ENCODE peak calls at places on chromosomes 5 and 9, in six cellular contexts. A is ovary, D is heart left ventricle, O is HCT116, W is A549, P is stomach. J is an unnamed sample.

GRCh38 chr5:179237770-179238627 is 107.3 kb downstream of the ADAMTS2 start:
- DNase-seq in P (no peak), D (no peak), W (no peak), O (no peak), A (peak), J (peak)

GRCh38 chr5:79140553-79140952 is 28.9 kb downstream of the BHMT start:
- DNase-seq in A (no peak), O (no peak), W (no peak), D (no peak), P (no peak), J (no peak)

GRCh38 chr5:604391-604831 is 7.7 kb upstream of the CEP72 start:
- DNase-seq in W (no peak), O (no peak), A (no peak), P (no peak), D (no peak), J (peak)

GRCh38 chr9:107585465-107585864 is 95.9 kb upstream of the KLF4 start:
- DNase-seq in A (no peak), P (no peak), O (no peak), D (no peak), W (no peak), J (no peak)

GRCh38 chr5:53882637-53883036 is 322.2 kb downstream of the NDUFS4 start:
- DNase-seq in P (no peak), A (no peak), W (no peak), D (no peak), O (no peak), J (no peak)

GRCh38 chr5:162052671-162053070 is 14.9 kb upstream of the GABRG2 start:
- DNase-seq in P (no peak), O (no peak), A (no peak), D (no peak), W (no peak), J (no peak)

GRCh38 chr9:37909326-37909725 is 5.4 kb upstream of the SLC25A51 start:
- DNase-seq in O (no peak), A (no peak), W (no peak), P (no peak), D (no peak), J (peak)

GRCh38 chr9:133135193-133135745 is 14.2 kb upstream of the RALGDS start:
- DNase-seq in D (no peak), P (peak), W (peak), A (peak), O (peak), J (no peak)

GRCh38 chr5:78486223-78486622 is 125.8 kb downstream of the SCAMP1 start:
- DNase-seq in W (no peak), D (no peak), O (no peak), A (no peak), P (no peak), J (no peak)

GRCh38 chr9:122053951-122054350 is 39.2 kb downstream of the TTLL11 start:
- DNase-seq in A (no peak), W (no peak), D (no peak), P (no peak), O (no peak), J (no peak)

GRCh38 chr5:13985736-13986418 is 41.4 kb upstream of the DNAH5 start:
- DNase-seq in P (no peak), O (peak), A (no peak), W (peak), D (no peak), J (no peak)

DNA sequence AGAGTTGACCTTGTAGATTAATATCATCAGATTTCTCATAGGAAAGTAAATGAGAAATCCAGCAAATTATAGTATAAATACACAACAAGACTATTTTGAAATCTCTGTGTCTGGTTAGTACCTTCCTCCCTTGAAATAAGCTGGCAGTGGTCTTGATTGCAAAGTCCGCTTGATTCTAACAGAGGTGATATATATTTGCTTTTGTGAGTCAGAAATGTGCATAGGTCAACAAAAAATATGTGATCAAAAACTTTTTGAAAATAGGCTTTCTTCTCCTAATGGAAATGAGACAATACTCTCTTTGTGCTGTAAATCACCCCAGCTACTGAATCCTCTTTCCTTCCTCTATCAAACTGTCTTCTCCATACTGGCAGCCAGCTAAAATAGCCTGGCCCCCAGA is 749.2 kb upstream of the CDH10 start:
- DNase-seq in P (no peak), D (no peak), A (no peak), O (no peak), W (no peak), J (no peak)
- H3K4me3 ChIP-seq in P (no peak), D (no peak), A (no peak), O (no peak), W (no peak), J (no peak)

DNA sequence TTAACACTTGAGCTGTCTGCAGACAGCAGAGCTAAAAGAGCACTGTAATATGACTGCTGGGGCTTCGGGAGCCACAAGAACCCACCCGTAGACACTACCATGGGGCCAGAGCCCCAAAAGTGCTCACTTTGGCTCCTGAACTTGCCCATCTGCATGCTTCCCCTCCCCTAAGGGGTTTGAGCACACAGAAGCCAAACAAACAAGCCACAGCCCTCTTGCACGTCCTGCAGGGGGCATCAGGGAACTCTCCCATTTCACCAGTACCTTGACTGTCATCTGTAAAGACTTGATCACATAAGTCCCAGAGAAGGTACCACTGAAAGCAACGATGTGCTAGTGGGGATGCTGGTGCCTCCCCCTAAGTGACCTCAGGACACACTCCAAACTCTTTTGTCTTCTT is 681.8 kb downstream of the SEMA5A start:
- DNase-seq in D (no peak), A (no peak), O (no peak), W (no peak), P (no peak), J (no peak)
- TF ChIP-seq CTCF in D (no peak), A (no peak), O (no peak), W (peak), P (no peak), J (no peak)

GRCh38 chr5:157540707-157541451 is 34.7 kb downstream of the ADAM19 start:
- DNase-seq in A (no peak), W (no peak), P (peak), D (peak), O (no peak), J (peak)
- TF ChIP-seq POLR2A in A (no peak), W (no peak), P (no peak), D (no peak), O (no peak), J (no peak)

GRCh38 chr9:70046274-70047070 is 2.8 kb downstream of the MAMDC2 start:
- DNase-seq in D (no peak), O (no peak), P (no peak), W (no peak), A (no peak), J (no peak)
- H3K4me3 ChIP-seq in D (peak), O (no peak), P (peak), W (no peak), A (peak), J (peak)

DNA sequence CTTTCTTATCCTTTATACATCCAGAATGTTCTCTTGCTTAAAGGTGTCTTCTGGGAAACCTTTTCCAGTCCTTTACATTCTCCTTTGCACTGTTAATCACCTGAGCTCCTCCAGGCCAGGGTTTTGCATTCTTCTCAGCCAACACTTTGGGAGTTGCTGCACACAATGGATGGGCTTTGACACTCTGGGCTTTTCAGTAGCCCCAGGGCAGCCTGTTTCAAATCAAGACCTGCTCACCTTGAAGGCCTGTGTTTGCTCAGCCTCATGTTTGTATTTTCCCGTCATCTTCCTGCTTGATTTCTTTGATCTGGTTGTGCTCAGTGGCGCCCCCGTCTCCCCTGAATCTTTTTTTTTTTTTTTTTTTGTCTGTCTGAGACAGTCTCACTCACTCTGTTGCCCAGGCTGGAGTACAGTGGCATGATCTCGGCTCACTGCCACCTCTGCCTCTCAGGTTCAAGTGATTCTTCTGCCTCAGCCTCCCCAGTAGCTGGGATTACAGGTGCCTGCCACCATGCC is 41.0 kb downstream of the DMRT1 start:
- DNase-seq in O (peak), A (no peak), W (no peak), D (no peak), P (no peak), J (no peak)
- TF ChIP-seq CTCF in O (peak), A (no peak), W (no peak), D (no peak), P (no peak), J (no peak)

GRCh38 chr5:150079655-150080461 is 6.5 kb downstream of the CSF1R start:
- DNase-seq in P (peak), A (no peak), O (no peak), W (no peak), D (no peak), J (no peak)

GRCh38 chr5:150080696-150081435 is 5.5 kb downstream of the CSF1R start:
- DNase-seq in A (no peak), O (no peak), D (no peak), W (no peak), P (peak), J (no peak)

GRCh38 chr5:150082889-150083288 is 3.5 kb downstream of the CSF1R start:
- DNase-seq in W (no peak), P (peak), A (no peak), D (no peak), O (no peak), J (no peak)

GRCh38 chr5:150082364-150082763 is 4.0 kb downstream of the CSF1R start:
- DNase-seq in O (no peak), W (no peak), A (no peak), P (peak), D (no peak), J (no peak)

GRCh38 chr5:150081541-150082283 is 4.6 kb downstream of the CSF1R start:
- DNase-seq in O (no peak), P (peak), W (no peak), D (peak), A (peak), J (peak)
- TF ChIP-seq POLR2A in O (no peak), P (no peak), W (no peak), D (no peak), A (no peak), J (no peak)

GRCh38 chr9:127877566-127877998 is at the start of gene AK1:
- DNase-seq in P (peak), D (peak), A (peak), O (no peak), W (no peak), J (peak)

GRCh38 chr9:127876764-127877562 is 512 bp downstream of the AK1 start:
- DNase-seq in D (peak), P (no peak), A (peak), O (no peak), W (no peak), J (peak)

GRCh38 chr9:127876026-127876763 is 1.3 kb downstream of the AK1 start:
- DNase-seq in D (peak), W (no peak), A (peak), O (no peak), P (no peak), J (peak)

GRCh38 chr9:127878652-127879377 is 1.3 kb upstream of the AK1 start:
- DNase-seq in O (no peak), W (no peak), A (peak), D (no peak), P (no peak), J (no peak)

DNA sequence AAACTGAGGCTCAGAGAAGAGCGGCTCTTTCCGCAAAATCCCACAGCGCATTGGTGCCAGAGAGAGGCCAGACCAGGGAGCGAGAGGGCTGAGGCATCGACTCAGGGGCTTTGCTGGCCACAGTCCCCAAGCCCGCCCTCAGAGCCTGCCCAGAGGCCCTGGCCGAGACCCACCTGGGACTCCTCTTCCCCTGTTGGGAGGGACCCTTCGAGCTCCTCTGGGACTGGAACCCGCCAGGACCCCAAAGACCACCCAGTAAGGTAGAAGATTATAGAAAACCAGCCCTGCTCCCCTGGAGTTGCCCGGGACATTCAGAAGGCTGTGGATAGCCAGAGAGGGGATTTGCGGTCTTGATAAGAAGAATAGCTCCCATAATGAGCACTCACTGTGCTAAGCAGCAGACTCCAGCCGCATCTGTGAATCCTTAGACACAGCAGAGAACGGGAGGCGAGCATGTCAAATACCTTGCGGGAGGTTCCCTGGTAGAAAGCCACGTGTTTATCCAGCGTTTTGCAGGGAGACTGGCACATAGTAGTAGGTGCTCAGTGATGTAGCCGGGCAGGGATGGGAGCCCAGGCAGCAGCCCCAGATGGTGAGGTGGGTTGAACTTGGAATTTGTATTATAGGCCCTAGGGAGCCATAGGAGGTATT is 651 bp upstream of the AK1 start:
- DNase-seq in A (peak), D (no peak), W (no peak), O (no peak), P (no peak), J (no peak)
- H3K4me3 ChIP-seq in A (peak), D (peak), W (peak), O (peak), P (peak), J (no peak)

J was measured in spleen.